ENCODE peak calls at places on chromosomes 2 and 18, in nine cellular contexts. E, F, D, Y, Z, S, U, R and V are unnamed samples.

GRCh38 chr18:31791817-31792579 is 31.3 kb upstream of the SLC25A52 start:
- DNase-seq in D (no peak), E (peak), Z (no peak), Y (no peak), S (no peak), U (no peak), F (no peak), R (no peak), V (no peak)

GRCh38 chr2:241620419-241620769 is 16.6 kb downstream of the THAP4 start:
- DNase-seq in S (no peak), R (no peak), Z (no peak), D (peak), F (no peak), U (no peak), Y (no peak), E (no peak), V (no peak)

GRCh38 chr2:218343591-218343990 is 13.1 kb upstream of the CATIP start:
- DNase-seq in Z (no peak), F (no peak), R (no peak), E (no peak), Y (no peak), D (peak), S (no peak), U (no peak), V (peak)

GRCh38 chr2:25822190-25823117 is 55.8 kb downstream of the ASXL2 start:
- DNase-seq in R (no peak), E (no peak), Z (no peak), Y (peak), S (no peak), F (no peak), D (no peak), U (peak), V (no peak)

GRCh38 chr2:84793641-84794040 is 87.2 kb downstream of the TRABD2A start:
- DNase-seq in Z (no peak), Y (no peak), U (no peak), F (no peak), S (no peak), R (no peak), E (no peak), D (no peak), V (no peak)

GRCh38 chr2:126656311-126657145 is 570 bp downstream of the GYPC start:
- DNase-seq in R (peak), E (peak), S (no peak), Y (no peak), F (no peak), U (no peak), Z (peak), D (peak), V (no peak)

GRCh38 chr2:204060896-204061640 is 124.5 kb downstream of the ICOS start:
- DNase-seq in E (no peak), R (no peak), Z (no peak), D (no peak), F (no peak), Y (no peak), U (no peak), S (peak), V (no peak)

GRCh38 chr2:224973112-224974016 is 68.9 kb downstream of the DOCK10 start:
- DNase-seq in U (no peak), D (no peak), Z (no peak), E (no peak), S (no peak), Y (no peak), F (no peak), R (no peak), V (no peak)

GRCh38 chr2:218876562-218877219 is 4.0 kb upstream of the WNT10A start:
- DNase-seq in E (peak), R (peak), Y (peak), U (peak), F (no peak), Z (peak), D (peak), S (peak), V (no peak)

GRCh38 chr18:478679-479078 is 21.8 kb downstream of the COLEC12 start:
- DNase-seq in D (peak), E (no peak), F (peak), R (no peak), Z (no peak), S (no peak), Y (no peak), U (no peak), V (no peak)

GRCh38 chr2:23434721-23435121 is 49.7 kb downstream of the KLHL29 start:
- DNase-seq in Y (no peak), F (no peak), U (no peak), Z (peak), R (no peak), E (no peak), S (no peak), D (no peak), V (no peak)

GRCh38 chr2:28274911-28275685 is 117.6 kb upstream of the FOSL2 start:
- DNase-seq in E (no peak), F (peak), D (peak), S (no peak), R (no peak), U (no peak), Y (no peak), Z (no peak), V (peak)

GRCh38 chr2:36708119-36708741 is 11.7 kb downstream of the VIT start:
- DNase-seq in S (no peak), Y (no peak), F (no peak), E (no peak), U (no peak), D (no peak), R (no peak), Z (no peak), V (peak)

GRCh38 chr18:9673296-9674251 is 34.5 kb upstream of the RAB31 start:
- DNase-seq in Y (no peak), E (peak), S (peak), U (no peak), R (peak), Z (no peak), D (peak), F (no peak), V (no peak)

GRCh38 chr2:101717041-101717817 is 19.7 kb downstream of the MAP4K4 start:
- DNase-seq in E (no peak), F (no peak), D (no peak), Y (no peak), R (peak), U (no peak), S (no peak), Z (no peak), V (no peak)

GRCh38 chr2:222038086-222038802 is 260.6 kb downstream of the PAX3 start:
- DNase-seq in D (no peak), F (peak), Z (no peak), S (peak), Y (no peak), R (no peak), E (peak), U (no peak), V (no peak)

GRCh38 chr2:40367032-40367431 is 84.9 kb downstream of the SLC8A1 start:
- DNase-seq in D (no peak), F (no peak), Z (no peak), R (no peak), U (no peak), S (no peak), Y (no peak), E (no peak), V (no peak)

GRCh38 chr2:218235017-218235416 is 18.0 kb downstream of the ARPC2 start:
- DNase-seq in R (no peak), D (no peak), E (no peak), Z (no peak), F (no peak), Y (no peak), S (no peak), U (no peak), V (no peak)

GRCh38 chr2:237350070-237350469 is 63.9 kb downstream of the COL6A3 start:
- DNase-seq in Z (no peak), E (no peak), Y (no peak), D (no peak), U (no peak), S (no peak), R (no peak), F (no peak), V (no peak)

GRCh38 chr2:187187521-187187920 is 260.5 kb downstream of the CALCRL start:
- DNase-seq in U (no peak), F (no peak), D (no peak), Y (no peak), R (no peak), Z (no peak), S (no peak), E (no peak), V (no peak)